ENCODE peak calls at places on chromosomes 12 and 14, in six cellular contexts. C is gastrocnemius medialis; B is heart right ventricle; F is CD8-positive, alpha-beta T cell; M is GM23338; S is Caco-2. I is an unnamed sample.

GRCh38 chr12:82627799-82628198 is 58.9 kb upstream of the TMTC2 start:
- DNase-seq in M (peak; percentile 73), B (no peak), C (no peak), F (no peak), S (peak; percentile 30), I (no peak)

GRCh38 chr14:26008290-26008689 is 589.5 kb downstream of the NOVA1 start:
- DNase-seq in S (peak; percentile 2), B (no peak), C (no peak), M (peak; percentile 91), F (no peak), I (no peak)

GRCh38 chr12:62259311-62259992 is 752 bp upstream of the USP15 start:
- DNase-seq in S (peak; percentile 1), F (no peak), M (peak; percentile 9), C (no peak), B (no peak), I (no peak)

GRCh38 chr12:49198431-49199155 is 9.7 kb upstream of the TUBA1A start:
- DNase-seq in F (no peak), S (no peak), B (peak; percentile 48), M (peak; percentile 63), C (no peak), I (no peak)

GRCh38 chr12:1094714-1095113 is 103.7 kb downstream of the ERC1 start:
- DNase-seq in B (no peak), S (no peak), C (no peak), M (no peak), F (no peak), I (no peak)

GRCh38 chr14:49420201-49420600 is 166.0 kb downstream of the RPS29 start:
- DNase-seq in B (no peak), M (no peak), F (no peak), S (no peak), C (no peak), I (no peak)

GRCh38 chr14:101926620-101927019 is 37.8 kb upstream of the DYNC1H1 start:
- DNase-seq in B (no peak), M (no peak), F (no peak), C (peak; percentile 56), S (no peak), I (no peak)

GRCh38 chr14:50937325-50937724 is 7.0 kb downstream of the PYGL start:
- DNase-seq in C (no peak), M (no peak), S (no peak), B (no peak), F (no peak), I (no peak)

GRCh38 chr12:108560321-108560721 is 652 bp downstream of the SART3 start:
- DNase-seq in C (no peak), S (peak; percentile 17), B (no peak), M (no peak), F (no peak), I (no peak)

GRCh38 chr12:108633534-108634224 is at the start of gene SELPLG:
- DNase-seq in C (peak; percentile 36), S (no peak), F (peak; percentile 81), B (peak; percentile 56), M (no peak), I (no peak)

GRCh38 chr12:108875280-108875679 is 4.6 kb upstream of the DAO start:
- DNase-seq in C (no peak), F (no peak), S (no peak), B (no peak), M (no peak), I (no peak)

GRCh38 chr12:56676851-56677601 is 11.1 kb downstream of the PTGES3 start:
- DNase-seq in F (no peak), M (no peak), C (no peak), B (no peak), S (no peak), I (no peak)

GRCh38 chr12:14810953-14811483 is 3.0 kb downstream of the SMCO3 start:
- DNase-seq in B (no peak), C (no peak), S (peak; percentile 70), M (peak; percentile 59), F (no peak), I (no peak)

GRCh38 chr14:100641274-100641860 is 54.1 kb upstream of the BEGAIN start:
- DNase-seq in F (no peak), C (no peak), B (no peak), M (no peak), S (no peak), I (no peak)

GRCh38 chr14:99691111-99691885 is 7.2 kb downstream of the CYP46A1 start:
- DNase-seq in M (no peak), F (no peak), B (no peak), S (no peak), C (no peak), I (no peak)

GRCh38 chr12:121295123-121295745 is 1.3 kb downstream of the CAMKK2 start:
- DNase-seq in F (no peak), C (no peak), M (peak; percentile 51), B (no peak), S (no peak), I (no peak)

GRCh38 chr12:20450591-20450990 is 82.3 kb downstream of the PDE3A start:
- DNase-seq in M (no peak), F (no peak), S (no peak), C (no peak), B (no peak), I (no peak)

GRCh38 chr12:49129332-49130150 is 1.7 kb downstream of the TUBA1B start:
- DNase-seq in B (peak; percentile 50), F (no peak), S (no peak), M (no peak), C (no peak), I (no peak)

GRCh38 chr12:25768151-25768550 is 190.3 kb upstream of the RASSF8 start:
- DNase-seq in F (no peak), C (no peak), M (no peak), B (no peak), S (no peak), I (no peak)

GRCh38 chr12:101935769-101936741 is 58.7 kb downstream of the DRAM1 start:
- DNase-seq in C (peak; percentile 38), B (peak; percentile 43), S (no peak), F (no peak), M (peak; percentile 18), I (no peak)

GRCh38 chr12:9364224-9365176 is 156.3 kb upstream of the PZP start:
- DNase-seq in F (no peak), B (no peak), C (no peak), M (peak; percentile 91), S (no peak), I (no peak)

GRCh38 chr12:114684098-114684869 is at the start of gene TBX3:
- DNase-seq in B (peak; percentile 92), M (peak; percentile 96), S (peak; percentile 96), F (no peak), C (peak; percentile 96), I (peak; percentile 84)

GRCh38 chr12:13223176-13223806 is 26.8 kb downstream of the EMP1 start:
- DNase-seq in B (no peak), S (peak; percentile 64), M (no peak), F (no peak), C (no peak), I (no peak)

GRCh38 chr14:105256292-105256960 is 8.1 kb downstream of the BTBD6 start:
- DNase-seq in F (no peak), B (no peak), M (no peak), C (no peak), S (no peak), I (no peak)

GRCh38 chr14:93274055-93274806 is 58.6 kb downstream of the BTBD7 start:
- DNase-seq in M (no peak), C (no peak), F (no peak), S (no peak), B (no peak), I (no peak)

GRCh38 chr12:82966160-82966559 is 279.5 kb downstream of the TMTC2 start:
- DNase-seq in M (no peak), F (no peak), C (peak; percentile 2), S (no peak), B (no peak), I (no peak)

GRCh38 chr14:69505338-69506240 is 21.1 kb downstream of the PLEKHD1 start:
- DNase-seq in M (no peak), F (no peak), C (no peak), S (no peak), B (no peak), I (no peak)

GRCh38 chr14:61326847-61327246 is 5.5 kb downstream of the PRKCH start:
- DNase-seq in F (no peak), M (peak; percentile 53), C (peak; percentile 49), B (peak; percentile 76), S (peak; percentile 27), I (no peak)

GRCh38 chr12:93660996-93661395 is 16.2 kb upstream of the CRADD start:
- DNase-seq in B (no peak), S (no peak), F (no peak), C (no peak), M (no peak), I (no peak)

GRCh38 chr12:131827961-131828534 is at the start of gene MMP17:
- DNase-seq in C (no peak), F (no peak), M (peak; percentile 94), S (peak; percentile 78), B (peak; percentile 54), I (no peak)
- TF ChIP-seq CTCF in C (no peak), F (no peak), M (no peak), S (no peak), B (peak; percentile 30), I (peak; percentile 8)

GRCh38 chr12:38903596-38903995 is 1.8 kb downstream of the CPNE8 start:
- DNase-seq in F (no peak), S (no peak), B (no peak), M (no peak), C (no peak), I (no peak)

GRCh38 chr12:38904932-38905479 is 385 bp downstream of the CPNE8 start:
- DNase-seq in M (peak; percentile 86), F (peak; percentile 28), B (peak; percentile 85), S (peak; percentile 81), C (peak; percentile 68), I (peak; percentile 24)

GRCh38 chr12:38907171-38907923 is 2.0 kb upstream of the CPNE8 start:
- DNase-seq in M (no peak), S (no peak), B (no peak), C (no peak), F (no peak), I (no peak)

GRCh38 chr12:38906482-38907170 is 1.2 kb upstream of the CPNE8 start:
- DNase-seq in B (peak; percentile 87), M (peak; percentile 94), C (peak; percentile 46), F (peak; percentile 43), S (peak; percentile 94), I (peak; percentile 87)

GRCh38 chr12:38905480-38906351 is at the start of gene CPNE8:
- DNase-seq in S (peak; percentile 78), B (peak; percentile 84), C (peak; percentile 65), F (peak; percentile 23), M (peak; percentile 68), I (peak; percentile 33)
- TF ChIP-seq CTCF in S (no peak), B (no peak), C (no peak), F (no peak), M (no peak), I (no peak)

GRCh38 chr12:46131729-46132128 is 137.1 kb downstream of the SLC38A1 start:
- DNase-seq in C (no peak), S (peak; percentile 60), M (peak; percentile 80), B (no peak), F (no peak), I (no peak)
- TF ChIP-seq CTCF in C (no peak), S (peak; percentile 32), M (peak; percentile 61), B (peak; percentile 19), F (no peak), I (peak; percentile 7)

DNA sequence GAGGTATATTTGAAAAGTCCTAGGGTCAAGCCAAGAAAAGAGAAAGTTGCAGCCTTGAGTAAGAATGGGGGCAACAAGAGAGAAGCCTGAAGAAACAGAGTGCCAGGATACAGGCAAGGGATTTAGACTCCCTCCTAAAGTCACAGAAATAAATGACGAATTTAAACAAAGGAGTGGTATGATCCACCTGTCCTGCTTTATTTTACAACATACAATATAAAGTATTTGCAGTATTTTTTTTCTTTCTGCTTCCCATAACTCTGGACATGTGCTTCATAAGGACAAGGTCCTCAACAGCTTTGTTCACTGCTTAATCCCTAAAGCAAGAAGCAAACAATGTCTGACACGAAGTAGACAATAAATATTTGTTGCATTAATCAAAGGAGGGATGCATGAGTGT is 57.4 kb downstream of the IFNG start:
- DNase-seq in M (no peak), S (peak; percentile 16), B (no peak), F (no peak), C (no peak), I (no peak)
- TF ChIP-seq CTCF in M (no peak), S (no peak), B (no peak), F (no peak), C (no peak), I (no peak)